ENCODE peak calls at places on chromosomes 6 and 20, in ten cellular contexts. One of them, this sample, is unnamed.

GRCh38 chr6:2378046-2378657 is 132.7 kb upstream of the GMDS start:
- DNase-seq in fibroblast of pulmonary artery: no peak
- DNase-seq in foreskin fibroblast: no peak
- DNase-seq in astrocyte of the cerebellum: no peak
- DNase-seq in uterus: no peak
- DNase-seq in GM23338: peak; percentile 9
- DNase-seq in A549: no peak
- DNase-seq in Caco-2: no peak
- DNase-seq in astrocyte of the spinal cord: no peak
- DNase-seq in sigmoid colon: no peak
- DNase-seq in this sample: no peak

GRCh38 chr20:17751640-17752039 is 51.9 kb downstream of the BANF2 start:
- DNase-seq in fibroblast of pulmonary artery: no peak
- DNase-seq in foreskin fibroblast: no peak
- DNase-seq in astrocyte of the cerebellum: no peak
- DNase-seq in uterus: no peak
- DNase-seq in GM23338: no peak
- DNase-seq in A549: no peak
- DNase-seq in Caco-2: no peak
- DNase-seq in astrocyte of the spinal cord: no peak
- DNase-seq in sigmoid colon: no peak
- DNase-seq in this sample: no peak

GRCh38 chr6:43494321-43494720 is 15.8 kb downstream of the LRRC73 start:
- DNase-seq in fibroblast of pulmonary artery: no peak
- DNase-seq in foreskin fibroblast: no peak
- DNase-seq in astrocyte of the cerebellum: no peak
- DNase-seq in uterus: no peak
- DNase-seq in GM23338: no peak
- DNase-seq in A549: no peak
- DNase-seq in Caco-2: no peak
- DNase-seq in astrocyte of the spinal cord: no peak
- DNase-seq in sigmoid colon: no peak
- DNase-seq in this sample: no peak

GRCh38 chr6:6007311-6008113 is 787 bp upstream of the NRN1 start:
- DNase-seq in fibroblast of pulmonary artery: no peak
- DNase-seq in foreskin fibroblast: no peak
- DNase-seq in astrocyte of the cerebellum: no peak
- DNase-seq in uterus: no peak
- DNase-seq in GM23338: peak; percentile 82
- DNase-seq in A549: peak; percentile 18
- DNase-seq in Caco-2: no peak
- DNase-seq in astrocyte of the spinal cord: no peak
- DNase-seq in sigmoid colon: no peak
- DNase-seq in this sample: peak; percentile 36

GRCh38 chr6:35972471-35972985 is 51.6 kb upstream of the SRPK1 start:
- DNase-seq in fibroblast of pulmonary artery: no peak
- DNase-seq in foreskin fibroblast: no peak
- DNase-seq in astrocyte of the cerebellum: peak; percentile 9
- DNase-seq in uterus: no peak
- DNase-seq in GM23338: peak; percentile 53
- DNase-seq in A549: peak; percentile 13
- DNase-seq in Caco-2: peak; percentile 72
- DNase-seq in astrocyte of the spinal cord: no peak
- DNase-seq in sigmoid colon: no peak
- DNase-seq in this sample: no peak

GRCh38 chr6:75196051-75196743 is 9.7 kb downstream of the COL12A1 start:
- DNase-seq in fibroblast of pulmonary artery: no peak
- DNase-seq in foreskin fibroblast: peak; percentile 56
- DNase-seq in astrocyte of the cerebellum: no peak
- DNase-seq in uterus: no peak
- DNase-seq in GM23338: no peak
- DNase-seq in A549: no peak
- DNase-seq in Caco-2: no peak
- DNase-seq in astrocyte of the spinal cord: peak; percentile 39
- DNase-seq in sigmoid colon: no peak
- DNase-seq in this sample: peak; percentile 85

GRCh38 chr6:27650620-27651370 is 177.9 kb upstream of the ZNF184 start:
- DNase-seq in fibroblast of pulmonary artery: peak; percentile 63
- DNase-seq in foreskin fibroblast: no peak
- DNase-seq in astrocyte of the cerebellum: no peak
- DNase-seq in uterus: no peak
- DNase-seq in GM23338: peak; percentile 91
- DNase-seq in A549: peak; percentile 88
- DNase-seq in Caco-2: peak; percentile 81
- DNase-seq in astrocyte of the spinal cord: peak; percentile 4
- DNase-seq in sigmoid colon: no peak
- DNase-seq in this sample: peak; percentile 79

GRCh38 chr20:36895036-36895435 is 19.1 kb downstream of the TLDC2 start:
- DNase-seq in fibroblast of pulmonary artery: no peak
- DNase-seq in foreskin fibroblast: no peak
- DNase-seq in astrocyte of the cerebellum: no peak
- DNase-seq in uterus: no peak
- DNase-seq in GM23338: no peak
- DNase-seq in A549: no peak
- DNase-seq in Caco-2: no peak
- DNase-seq in astrocyte of the spinal cord: no peak
- DNase-seq in sigmoid colon: no peak
- DNase-seq in this sample: no peak

GRCh38 chr20:61966492-61967244 is 99.0 kb downstream of the TAF4 start:
- DNase-seq in fibroblast of pulmonary artery: no peak
- DNase-seq in foreskin fibroblast: no peak
- DNase-seq in astrocyte of the cerebellum: no peak
- DNase-seq in uterus: no peak
- DNase-seq in GM23338: no peak
- DNase-seq in A549: no peak
- DNase-seq in Caco-2: peak; percentile 52
- DNase-seq in astrocyte of the spinal cord: no peak
- DNase-seq in sigmoid colon: peak; percentile 56
- DNase-seq in this sample: no peak

GRCh38 chr6:102631921-102632320 is 1238.4 kb downstream of the GRIK2 start:
- DNase-seq in fibroblast of pulmonary artery: no peak
- DNase-seq in foreskin fibroblast: no peak
- DNase-seq in astrocyte of the cerebellum: no peak
- DNase-seq in uterus: no peak
- DNase-seq in GM23338: no peak
- DNase-seq in A549: no peak
- DNase-seq in Caco-2: no peak
- DNase-seq in astrocyte of the spinal cord: no peak
- DNase-seq in sigmoid colon: no peak
- DNase-seq in this sample: no peak

GRCh38 chr6:1931817-1932216 is 313.6 kb downstream of the GMDS start:
- DNase-seq in fibroblast of pulmonary artery: no peak
- DNase-seq in foreskin fibroblast: no peak
- DNase-seq in astrocyte of the cerebellum: no peak
- DNase-seq in uterus: no peak
- DNase-seq in GM23338: no peak
- DNase-seq in A549: no peak
- DNase-seq in Caco-2: no peak
- DNase-seq in astrocyte of the spinal cord: no peak
- DNase-seq in sigmoid colon: no peak
- DNase-seq in this sample: no peak

GRCh38 chr6:108133594-108134179 is 32.1 kb upstream of the NR2E1 start:
- DNase-seq in fibroblast of pulmonary artery: peak; percentile 76
- DNase-seq in foreskin fibroblast: peak; percentile 56
- DNase-seq in astrocyte of the cerebellum: peak; percentile 75
- DNase-seq in uterus: peak; percentile 30
- DNase-seq in GM23338: peak; percentile 98
- DNase-seq in A549: peak; percentile 72
- DNase-seq in Caco-2: peak; percentile 88
- DNase-seq in astrocyte of the spinal cord: peak; percentile 85
- DNase-seq in sigmoid colon: peak; percentile 75
- DNase-seq in this sample: peak; percentile 57

GRCh38 chr6:149032599-149033405 is 284.7 kb upstream of the TAB2 start:
- DNase-seq in fibroblast of pulmonary artery: peak; percentile 92
- DNase-seq in foreskin fibroblast: peak; percentile 78
- DNase-seq in astrocyte of the cerebellum: peak; percentile 96
- DNase-seq in uterus: peak; percentile 55
- DNase-seq in GM23338: no peak
- DNase-seq in A549: peak; percentile 83
- DNase-seq in Caco-2: no peak
- DNase-seq in astrocyte of the spinal cord: peak; percentile 94
- DNase-seq in sigmoid colon: no peak
- DNase-seq in this sample: peak; percentile 93

GRCh38 chr6:136886110-136886509 is 36.0 kb upstream of the SLC35D3 start:
- DNase-seq in fibroblast of pulmonary artery: peak; percentile 21
- DNase-seq in foreskin fibroblast: no peak
- DNase-seq in astrocyte of the cerebellum: no peak
- DNase-seq in uterus: no peak
- DNase-seq in GM23338: no peak
- DNase-seq in A549: no peak
- DNase-seq in Caco-2: no peak
- DNase-seq in astrocyte of the spinal cord: no peak
- DNase-seq in sigmoid colon: no peak
- DNase-seq in this sample: peak; percentile 30
- TF ChIP-seq CTCF in fibroblast of pulmonary artery: no peak
- TF ChIP-seq CTCF in foreskin fibroblast: no peak
- TF ChIP-seq CTCF in astrocyte of the cerebellum: no peak
- TF ChIP-seq CTCF in uterus: no peak
- TF ChIP-seq CTCF in GM23338: no peak
- TF ChIP-seq CTCF in A549: no peak
- TF ChIP-seq CTCF in Caco-2: no peak
- TF ChIP-seq CTCF in astrocyte of the spinal cord: no peak
- TF ChIP-seq CTCF in sigmoid colon: no peak
- TF ChIP-seq CTCF in this sample: no peak

DNA sequence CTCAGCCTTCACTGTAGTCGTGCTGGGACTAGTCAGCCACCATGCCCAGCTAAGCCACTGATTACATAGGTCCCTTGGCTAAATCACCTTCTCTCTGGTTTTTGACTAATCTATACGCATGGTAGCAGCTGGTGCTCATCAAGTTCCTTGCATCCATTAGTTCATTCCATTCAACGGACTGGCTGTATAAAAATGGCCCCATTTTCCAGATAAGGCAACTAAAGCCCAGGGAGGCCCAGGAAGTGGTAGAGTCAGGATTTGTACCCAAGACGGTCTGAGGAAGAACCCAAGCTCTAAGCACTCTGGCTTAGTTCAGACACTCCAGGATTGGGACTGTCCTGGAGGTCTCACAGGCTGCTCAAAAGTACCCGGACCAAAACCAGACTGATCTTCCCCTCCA is 4.9 kb downstream of the E2F1 start:
- DNase-seq in fibroblast of pulmonary artery: no peak
- DNase-seq in foreskin fibroblast: no peak
- DNase-seq in astrocyte of the cerebellum: no peak
- DNase-seq in uterus: no peak
- DNase-seq in GM23338: no peak
- DNase-seq in A549: no peak
- DNase-seq in Caco-2: no peak
- DNase-seq in astrocyte of the spinal cord: no peak
- DNase-seq in sigmoid colon: no peak
- DNase-seq in this sample: no peak
- H3K4me3 ChIP-seq in fibroblast of pulmonary artery: no peak overlapping the region
- H3K4me3 ChIP-seq in foreskin fibroblast: no peak overlapping the region
- H3K4me3 ChIP-seq in astrocyte of the cerebellum: no peak overlapping the region
- H3K4me3 ChIP-seq in uterus: no peak overlapping the region
- H3K4me3 ChIP-seq in GM23338: no peak overlapping the region
- H3K4me3 ChIP-seq in A549: no peak overlapping the region
- H3K4me3 ChIP-seq in Caco-2: no peak overlapping the region
- H3K4me3 ChIP-seq in astrocyte of the spinal cord: no peak overlapping the region
- H3K4me3 ChIP-seq in sigmoid colon: no peak overlapping the region
- H3K4me3 ChIP-seq in this sample: no peak overlapping the region

GRCh38 chr6:91569071-91569470 is 982.2 kb upstream of the MAP3K7 start:
- DNase-seq in fibroblast of pulmonary artery: no peak
- DNase-seq in foreskin fibroblast: no peak
- DNase-seq in astrocyte of the cerebellum: peak; percentile 40
- DNase-seq in uterus: no peak
- DNase-seq in GM23338: no peak
- DNase-seq in A549: no peak
- DNase-seq in Caco-2: no peak
- DNase-seq in astrocyte of the spinal cord: peak; percentile 80
- DNase-seq in sigmoid colon: no peak
- DNase-seq in this sample: no peak

GRCh38 chr6:91572855-91573254 is 986.0 kb upstream of the MAP3K7 start:
- DNase-seq in fibroblast of pulmonary artery: no peak
- DNase-seq in foreskin fibroblast: no peak
- DNase-seq in astrocyte of the cerebellum: no peak
- DNase-seq in uterus: no peak
- DNase-seq in GM23338: no peak
- DNase-seq in A549: no peak
- DNase-seq in Caco-2: no peak
- DNase-seq in astrocyte of the spinal cord: no peak
- DNase-seq in sigmoid colon: no peak
- DNase-seq in this sample: no peak

GRCh38 chr6:91575032-91575431 is 988.2 kb upstream of the MAP3K7 start:
- DNase-seq in fibroblast of pulmonary artery: no peak
- DNase-seq in foreskin fibroblast: no peak
- DNase-seq in astrocyte of the cerebellum: no peak
- DNase-seq in uterus: no peak
- DNase-seq in GM23338: no peak
- DNase-seq in A549: no peak
- DNase-seq in Caco-2: no peak
- DNase-seq in astrocyte of the spinal cord: peak; percentile 16
- DNase-seq in sigmoid colon: no peak
- DNase-seq in this sample: no peak

DNA sequence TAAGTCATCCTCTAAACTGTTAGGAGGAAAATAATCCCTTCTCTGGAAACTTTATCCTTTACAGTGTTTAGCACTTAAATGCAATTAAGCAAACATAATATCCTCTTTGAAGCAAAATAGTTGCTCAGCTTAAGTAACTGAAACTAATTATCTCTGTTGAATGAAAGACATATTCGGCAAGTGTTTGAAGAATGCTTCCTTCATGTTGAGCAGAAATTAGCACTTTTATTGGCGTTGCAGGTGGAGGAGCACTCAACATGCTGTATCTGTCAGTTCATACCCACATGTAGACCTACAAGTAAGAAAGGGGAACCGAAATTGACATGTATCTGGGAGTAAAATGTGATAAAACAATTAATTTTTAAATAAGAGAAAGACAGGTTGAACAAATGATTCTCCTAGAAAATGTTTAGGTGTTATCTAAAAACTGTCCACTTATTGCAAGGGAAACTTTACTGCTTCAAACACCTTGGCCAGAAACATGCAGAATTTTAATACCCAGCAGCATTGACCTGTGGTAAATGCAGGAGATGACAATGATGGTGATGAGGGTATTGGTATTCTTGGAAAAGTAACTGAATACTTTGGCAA is 987.0 kb upstream of the MAP3K7 start:
- DNase-seq in fibroblast of pulmonary artery: no peak
- DNase-seq in foreskin fibroblast: no peak
- DNase-seq in astrocyte of the cerebellum: no peak
- DNase-seq in uterus: no peak
- DNase-seq in GM23338: no peak
- DNase-seq in A549: no peak
- DNase-seq in Caco-2: no peak
- DNase-seq in astrocyte of the spinal cord: no peak
- DNase-seq in sigmoid colon: no peak
- DNase-seq in this sample: no peak
- TF ChIP-seq CTCF in fibroblast of pulmonary artery: no peak
- TF ChIP-seq CTCF in foreskin fibroblast: no peak
- TF ChIP-seq CTCF in astrocyte of the cerebellum: no peak
- TF ChIP-seq CTCF in uterus: no peak
- TF ChIP-seq CTCF in GM23338: no peak
- TF ChIP-seq CTCF in A549: no peak
- TF ChIP-seq CTCF in Caco-2: no peak
- TF ChIP-seq CTCF in astrocyte of the spinal cord: no peak
- TF ChIP-seq CTCF in sigmoid colon: no peak
- TF ChIP-seq CTCF in this sample: no peak

DNA sequence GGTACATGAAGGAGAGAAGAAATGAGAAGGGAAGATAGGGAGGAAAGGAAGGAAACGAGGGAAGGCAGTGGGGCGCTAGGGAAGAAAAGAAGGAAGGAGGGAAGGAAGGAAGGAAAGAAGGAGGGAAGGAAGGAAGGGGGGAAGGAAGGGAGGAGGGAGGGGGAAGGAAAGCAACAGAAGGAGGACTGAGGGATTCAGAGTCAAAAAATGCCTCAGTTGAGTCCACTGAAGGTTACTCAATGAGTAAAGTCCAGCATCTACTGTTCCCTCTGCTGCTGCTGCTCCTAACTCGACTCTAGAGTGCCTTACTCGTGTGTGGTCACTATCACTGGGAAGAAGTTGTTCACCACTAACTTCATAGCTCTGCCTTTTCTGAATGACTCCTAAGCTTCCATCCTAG is 33.8 kb downstream of the PHACTR1 start:
- DNase-seq in fibroblast of pulmonary artery: no peak
- DNase-seq in foreskin fibroblast: no peak
- DNase-seq in astrocyte of the cerebellum: no peak
- DNase-seq in uterus: no peak
- DNase-seq in GM23338: peak; percentile 6
- DNase-seq in A549: no peak
- DNase-seq in Caco-2: no peak
- DNase-seq in astrocyte of the spinal cord: no peak
- DNase-seq in sigmoid colon: no peak
- DNase-seq in this sample: no peak
- H3K4me3 ChIP-seq in fibroblast of pulmonary artery: no peak overlapping the region
- H3K4me3 ChIP-seq in foreskin fibroblast: peak overlapping the region; percentile 42
- H3K4me3 ChIP-seq in astrocyte of the cerebellum: peak overlapping the region; percentile 41
- H3K4me3 ChIP-seq in uterus: no peak overlapping the region
- H3K4me3 ChIP-seq in GM23338: peak overlapping the region; percentile 90
- H3K4me3 ChIP-seq in A549: no peak overlapping the region
- H3K4me3 ChIP-seq in Caco-2: no peak overlapping the region
- H3K4me3 ChIP-seq in astrocyte of the spinal cord: no peak overlapping the region
- H3K4me3 ChIP-seq in sigmoid colon: no peak overlapping the region
- H3K4me3 ChIP-seq in this sample: no peak overlapping the region

This sample was measured in fibroblast of mammary gland.